ENCODE peak calls at places on chromosomes 2 and 18, in six cellular contexts. One of them, this sample, is unnamed. For H3K36me3, the result is how much of the 10 kb centered on the place peaks cover.

GRCh38 chr18:61062241-61062640 is 271.0 kb upstream of the CDH20 start:
- DNase-seq in IMR-90: no peak
- DNase-seq in pancreas: no peak
- DNase-seq in neural progenitor cell: no peak
- DNase-seq in bronchial epithelial cell: no peak
- DNase-seq in PC-3: no peak
- DNase-seq in this sample: no peak

GRCh38 chr2:119255760-119256573 is 32.3 kb downstream of the STEAP3 start:
- DNase-seq in bronchial epithelial cell: peak
- DNase-seq in IMR-90: peak
- DNase-seq in PC-3: peak
- DNase-seq in neural progenitor cell: peak
- DNase-seq in pancreas: no peak
- DNase-seq in this sample: peak

GRCh38 chr2:46800218-46800617 is 115.4 kb downstream of the MCFD2 start:
- DNase-seq in bronchial epithelial cell: no peak
- DNase-seq in PC-3: no peak
- DNase-seq in pancreas: no peak
- DNase-seq in IMR-90: peak
- DNase-seq in neural progenitor cell: no peak
- DNase-seq in this sample: no peak

GRCh38 chr2:24049485-24050021 is at the start of gene FKBP1B:
- DNase-seq in neural progenitor cell: peak
- DNase-seq in bronchial epithelial cell: peak
- DNase-seq in IMR-90: peak
- DNase-seq in pancreas: peak
- DNase-seq in PC-3: peak
- DNase-seq in this sample: peak

GRCh38 chr18:40935423-40935822 is 1019.6 kb upstream of the PIK3C3 start:
- DNase-seq in pancreas: no peak
- DNase-seq in bronchial epithelial cell: peak
- DNase-seq in neural progenitor cell: peak
- DNase-seq in PC-3: peak
- DNase-seq in IMR-90: peak
- DNase-seq in this sample: no peak

GRCh38 chr2:222733846-222734689 is 62.6 kb downstream of the MOGAT1 start:
- DNase-seq in pancreas: no peak
- DNase-seq in IMR-90: no peak
- DNase-seq in neural progenitor cell: no peak
- DNase-seq in PC-3: no peak
- DNase-seq in bronchial epithelial cell: no peak
- DNase-seq in this sample: no peak

GRCh38 chr2:235577404-235578330 is 83.8 kb downstream of the AGAP1 start:
- DNase-seq in bronchial epithelial cell: no peak
- DNase-seq in pancreas: no peak
- DNase-seq in IMR-90: peak
- DNase-seq in neural progenitor cell: peak
- DNase-seq in PC-3: no peak
- DNase-seq in this sample: no peak

GRCh38 chr18:48036641-48037421 is 106.4 kb upstream of the SMAD2 start:
- DNase-seq in neural progenitor cell: no peak
- DNase-seq in PC-3: no peak
- DNase-seq in bronchial epithelial cell: no peak
- DNase-seq in pancreas: no peak
- DNase-seq in IMR-90: no peak
- DNase-seq in this sample: no peak

GRCh38 chr2:215171826-215172225 is 33.4 kb upstream of the ABCA12 start:
- DNase-seq in PC-3: peak
- DNase-seq in IMR-90: no peak
- DNase-seq in pancreas: no peak
- DNase-seq in neural progenitor cell: no peak
- DNase-seq in bronchial epithelial cell: no peak
- DNase-seq in this sample: no peak

GRCh38 chr18:3251249-3251962 is 3.8 kb downstream of the MYL12A start:
- DNase-seq in bronchial epithelial cell: no peak
- DNase-seq in neural progenitor cell: no peak
- DNase-seq in pancreas: no peak
- DNase-seq in PC-3: no peak
- DNase-seq in IMR-90: no peak
- DNase-seq in this sample: no peak

GRCh38 chr2:234861841-234862735 is 89.7 kb upstream of the SH3BP4 start:
- DNase-seq in neural progenitor cell: no peak
- DNase-seq in pancreas: no peak
- DNase-seq in IMR-90: no peak
- DNase-seq in PC-3: no peak
- DNase-seq in bronchial epithelial cell: peak
- DNase-seq in this sample: no peak

GRCh38 chr18:49431563-49431962 is 28.9 kb downstream of the DYM start:
- DNase-seq in bronchial epithelial cell: peak
- DNase-seq in IMR-90: peak
- DNase-seq in PC-3: no peak
- DNase-seq in pancreas: no peak
- DNase-seq in neural progenitor cell: no peak
- DNase-seq in this sample: no peak

GRCh38 chr2:167823066-167823465 is 424.3 kb downstream of the STK39 start:
- DNase-seq in neural progenitor cell: no peak
- DNase-seq in bronchial epithelial cell: no peak
- DNase-seq in IMR-90: no peak
- DNase-seq in pancreas: no peak
- DNase-seq in PC-3: no peak
- DNase-seq in this sample: no peak

GRCh38 chr2:216584112-216584511 is 49.1 kb upstream of the IGFBP2 start:
- DNase-seq in bronchial epithelial cell: no peak
- DNase-seq in neural progenitor cell: no peak
- DNase-seq in PC-3: no peak
- DNase-seq in IMR-90: no peak
- DNase-seq in pancreas: no peak
- DNase-seq in this sample: no peak

GRCh38 chr2:136134126-136134525 is 16.2 kb upstream of the CXCR4 start:
- DNase-seq in IMR-90: no peak
- DNase-seq in PC-3: no peak
- DNase-seq in neural progenitor cell: no peak
- DNase-seq in bronchial epithelial cell: no peak
- DNase-seq in pancreas: no peak
- DNase-seq in this sample: no peak

GRCh38 chr2:198054299-198054698 is 249.9 kb downstream of the PLCL1 start:
- DNase-seq in PC-3: peak
- DNase-seq in pancreas: no peak
- DNase-seq in neural progenitor cell: peak
- DNase-seq in bronchial epithelial cell: peak
- DNase-seq in IMR-90: peak
- DNase-seq in this sample: no peak

GRCh38 chr2:86290596-86291327 is 46.7 kb downstream of the REEP1 start:
- DNase-seq in neural progenitor cell: no peak
- DNase-seq in PC-3: peak
- DNase-seq in bronchial epithelial cell: no peak
- DNase-seq in pancreas: no peak
- DNase-seq in IMR-90: no peak
- DNase-seq in this sample: no peak

GRCh38 chr18:56598422-56598821 is 40.0 kb downstream of the TXNL1 start:
- DNase-seq in IMR-90: no peak
- DNase-seq in pancreas: no peak
- DNase-seq in bronchial epithelial cell: no peak
- DNase-seq in PC-3: no peak
- DNase-seq in neural progenitor cell: peak
- DNase-seq in this sample: no peak

GRCh38 chr2:156471772-156472171 is 35.6 kb downstream of the GPD2 start:
- DNase-seq in IMR-90: no peak
- DNase-seq in PC-3: no peak
- DNase-seq in neural progenitor cell: no peak
- DNase-seq in pancreas: no peak
- DNase-seq in bronchial epithelial cell: no peak
- DNase-seq in this sample: no peak

GRCh38 chr2:174342600-174343342 is 8.0 kb downstream of the SP9 start:
- DNase-seq in neural progenitor cell: peak
- DNase-seq in IMR-90: no peak
- DNase-seq in PC-3: no peak
- DNase-seq in bronchial epithelial cell: no peak
- DNase-seq in pancreas: no peak
- DNase-seq in this sample: no peak

GRCh38 chr18:6107794-6108193 is 212.5 kb upstream of the TMEM200C start:
- DNase-seq in neural progenitor cell: no peak
- DNase-seq in pancreas: no peak
- DNase-seq in bronchial epithelial cell: no peak
- DNase-seq in IMR-90: no peak
- DNase-seq in PC-3: no peak
- DNase-seq in this sample: no peak

GRCh38 chr2:204021290-204022081 is 84.9 kb downstream of the ICOS start:
- DNase-seq in bronchial epithelial cell: no peak
- DNase-seq in PC-3: no peak
- DNase-seq in neural progenitor cell: no peak
- DNase-seq in pancreas: no peak
- DNase-seq in IMR-90: no peak
- DNase-seq in this sample: no peak

GRCh38 chr2:7736646-7737305 is 819.6 kb downstream of the RNF144A start:
- DNase-seq in bronchial epithelial cell: peak
- DNase-seq in PC-3: peak
- DNase-seq in IMR-90: peak
- DNase-seq in pancreas: no peak
- DNase-seq in neural progenitor cell: no peak
- DNase-seq in this sample: no peak

GRCh38 chr18:58004317-58004716 is 39.7 kb upstream of the NEDD4L start:
- DNase-seq in neural progenitor cell: no peak
- DNase-seq in bronchial epithelial cell: peak
- DNase-seq in PC-3: peak
- DNase-seq in pancreas: no peak
- DNase-seq in IMR-90: peak
- DNase-seq in this sample: peak
- H3K4me3 ChIP-seq in neural progenitor cell: no peak
- H3K4me3 ChIP-seq in bronchial epithelial cell: no peak
- H3K4me3 ChIP-seq in PC-3: no peak
- H3K4me3 ChIP-seq in pancreas: no peak
- H3K4me3 ChIP-seq in IMR-90: no peak
- H3K4me3 ChIP-seq in this sample: no peak

DNA sequence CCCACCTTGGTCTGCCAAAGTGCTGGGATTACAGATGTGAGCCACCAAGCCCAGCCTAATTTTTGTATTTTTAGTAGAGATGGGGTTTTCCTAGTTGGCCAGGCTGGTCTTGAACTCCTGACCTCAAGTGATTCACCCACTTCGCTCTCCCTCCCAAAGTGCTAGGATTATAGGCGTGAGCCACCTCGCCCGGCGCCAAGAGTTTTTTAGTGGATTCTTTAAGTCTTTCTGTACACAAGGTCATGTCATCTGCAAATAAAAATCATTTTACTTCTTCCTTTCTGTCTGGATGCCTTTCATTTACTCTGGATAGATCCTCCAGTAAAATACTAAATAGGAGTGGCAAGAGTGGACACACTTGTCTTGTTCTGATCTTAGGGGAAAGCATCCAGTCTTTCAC is 61.7 kb downstream of the KCMF1 start:
- DNase-seq in IMR-90: peak
- DNase-seq in neural progenitor cell: no peak
- DNase-seq in bronchial epithelial cell: no peak
- DNase-seq in pancreas: no peak
- DNase-seq in PC-3: peak
- DNase-seq in this sample: no peak
- H3K36me3 ChIP-seq in IMR-90: under half
- H3K36me3 ChIP-seq in neural progenitor cell: under half
- H3K36me3 ChIP-seq in bronchial epithelial cell: under half
- H3K36me3 ChIP-seq in pancreas: under half
- H3K36me3 ChIP-seq in PC-3: half or more
- H3K36me3 ChIP-seq in this sample: under half

GRCh38 chr2:110679337-110679707 is 1.5 kb upstream of the BUB1 start:
- DNase-seq in neural progenitor cell: no peak
- DNase-seq in PC-3: peak
- DNase-seq in pancreas: no peak
- DNase-seq in IMR-90: no peak
- DNase-seq in bronchial epithelial cell: peak
- DNase-seq in this sample: no peak
- TF ChIP-seq CTCF in neural progenitor cell: no peak
- TF ChIP-seq CTCF in PC-3: peak
- TF ChIP-seq CTCF in pancreas: no peak
- TF ChIP-seq CTCF in IMR-90: peak
- TF ChIP-seq CTCF in bronchial epithelial cell: no peak
- TF ChIP-seq CTCF in this sample: peak

DNA sequence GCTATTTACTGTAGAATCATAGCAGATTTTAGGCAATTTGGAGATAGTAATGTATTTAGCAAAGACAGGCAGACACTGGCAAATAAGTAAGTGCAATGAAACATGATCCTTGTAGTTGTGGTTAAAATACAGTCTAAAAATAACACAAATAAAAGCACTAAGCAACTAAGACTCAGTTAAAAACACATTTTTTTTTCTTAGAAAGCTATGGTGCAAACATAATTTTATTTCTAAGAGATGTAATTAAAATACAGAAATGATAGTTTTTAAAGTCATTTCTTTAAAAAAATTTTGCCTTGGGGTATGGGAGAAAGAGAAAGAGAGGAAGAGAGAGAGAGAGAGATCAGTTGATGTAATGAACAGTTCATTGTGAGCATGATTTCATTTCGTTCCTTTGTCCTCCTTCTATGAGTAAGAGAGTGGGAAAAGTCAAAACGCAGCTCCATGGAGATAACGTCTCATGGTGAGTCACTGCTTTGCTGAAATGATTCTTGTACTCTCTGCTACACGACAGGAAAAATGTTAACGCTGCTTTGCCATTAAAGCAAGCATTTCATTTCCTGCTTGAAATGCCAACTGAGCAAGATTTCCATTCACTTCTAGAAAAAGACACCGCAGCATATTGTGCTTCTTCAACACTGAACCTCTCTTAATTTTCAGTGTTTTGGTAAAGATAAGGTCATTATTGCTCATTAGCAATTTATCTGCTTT is 61.3 kb upstream of the PGAP1 start:
- DNase-seq in bronchial epithelial cell: peak
- DNase-seq in PC-3: peak
- DNase-seq in pancreas: peak
- DNase-seq in neural progenitor cell: peak
- DNase-seq in IMR-90: peak
- DNase-seq in this sample: peak
- H3K4me3 ChIP-seq in bronchial epithelial cell: no peak
- H3K4me3 ChIP-seq in PC-3: peak
- H3K4me3 ChIP-seq in pancreas: no peak
- H3K4me3 ChIP-seq in neural progenitor cell: no peak
- H3K4me3 ChIP-seq in IMR-90: peak
- H3K4me3 ChIP-seq in this sample: peak

DNA sequence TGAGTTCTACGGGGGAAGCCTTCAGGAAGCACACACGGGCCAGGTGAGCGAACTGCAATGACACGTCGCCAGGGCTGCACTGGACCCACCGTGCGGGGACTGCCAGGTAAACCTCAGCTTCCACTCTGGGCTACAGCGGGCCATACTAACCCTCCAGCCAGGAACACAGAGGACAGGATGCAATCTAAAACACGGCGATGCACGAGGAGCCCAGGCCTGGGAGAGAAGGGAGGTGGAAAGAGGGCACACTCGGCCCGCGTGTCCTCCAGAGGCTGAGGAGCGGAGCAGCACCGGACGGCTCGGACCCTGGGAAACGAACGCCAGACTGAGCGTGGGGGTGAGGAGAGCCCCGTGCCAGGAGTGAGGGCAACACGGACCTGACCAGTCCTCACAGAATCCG is 69.3 kb downstream of the HDAC4 start:
- DNase-seq in pancreas: no peak
- DNase-seq in bronchial epithelial cell: no peak
- DNase-seq in IMR-90: no peak
- DNase-seq in PC-3: no peak
- DNase-seq in neural progenitor cell: no peak
- DNase-seq in this sample: no peak
- H3K36me3 ChIP-seq in pancreas: under half
- H3K36me3 ChIP-seq in bronchial epithelial cell: under half
- H3K36me3 ChIP-seq in IMR-90: under half
- H3K36me3 ChIP-seq in PC-3: under half
- H3K36me3 ChIP-seq in neural progenitor cell: under half
- H3K36me3 ChIP-seq in this sample: under half

This sample was measured in BJ.